ENCODE peak calls at places on chromosomes 7 and 10, in six cellular contexts. U is GM20000, E is AG04449, K is A549, M is mucosa of descending colon, D is BJ. O is an unnamed sample.

GRCh38 chr7:140304071-140304799 is 94.1 kb downstream of the SLC37A3 start:
- DNase-seq in U (peak), E (no peak), K (peak), M (no peak), D (no peak), O (no peak)

GRCh38 chr7:86760236-86760635 is 116.5 kb downstream of the GRM3 start:
- DNase-seq in U (no peak), E (no peak), K (no peak), M (no peak), D (no peak), O (no peak)

GRCh38 chr7:111232249-111233084 is 141.5 kb downstream of the LRRN3 start:
- DNase-seq in U (no peak), E (peak), K (peak), M (no peak), D (peak), O (no peak)

GRCh38 chr10:75038335-75038734 is 73.1 kb upstream of the SAMD8 start:
- DNase-seq in U (no peak), E (no peak), K (no peak), M (no peak), D (no peak), O (no peak)

GRCh38 chr10:68553138-68553537 is 7.0 kb upstream of the TET1 start:
- DNase-seq in U (no peak), E (no peak), K (no peak), M (no peak), D (no peak), O (no peak)

GRCh38 chr10:71748671-71749191 is 24.6 kb downstream of the VSIR start:
- DNase-seq in U (peak), E (no peak), K (no peak), M (peak), D (no peak), O (no peak)

GRCh38 chr7:119572132-119572531 is 700.8 kb upstream of the KCND2 start:
- DNase-seq in U (no peak), E (no peak), K (no peak), M (peak), D (no peak), O (no peak)

GRCh38 chr7:75623390-75624133 is 115.2 kb downstream of the HIP1 start:
- DNase-seq in U (no peak), E (no peak), K (no peak), M (no peak), D (no peak), O (no peak)

GRCh38 chr10:125002044-125002422 is 60.1 kb downstream of the ZRANB1 start:
- DNase-seq in U (peak), E (no peak), K (no peak), M (peak), D (no peak), O (no peak)

GRCh38 chr10:125001313-125002043 is 59.6 kb downstream of the ZRANB1 start:
- DNase-seq in U (no peak), E (no peak), K (no peak), M (peak), D (no peak), O (no peak)

GRCh38 chr10:124998624-124999291 is 56.8 kb downstream of the ZRANB1 start:
- DNase-seq in U (peak), E (no peak), K (no peak), M (peak), D (no peak), O (no peak)

GRCh38 chr10:124999433-125000365 is 57.8 kb downstream of the ZRANB1 start:
- DNase-seq in U (peak), E (peak), K (no peak), M (peak), D (no peak), O (no peak)

GRCh38 chr10:125000366-125001312 is 58.7 kb downstream of the ZRANB1 start:
- DNase-seq in U (peak), E (no peak), K (no peak), M (peak), D (no peak), O (no peak)
- TF ChIP-seq CTCF in U (no peak), E (peak), K (no peak), M (no peak), D (no peak), O (no peak)

GRCh38 chr7:31336202-31337035 is 4.1 kb downstream of the NEUROD6 start:
- DNase-seq in U (no peak), E (no peak), K (no peak), M (no peak), D (no peak), O (peak)
- TF ChIP-seq CTCF in U (no peak), E (no peak), K (peak), M (no peak), D (no peak), O (peak)

DNA sequence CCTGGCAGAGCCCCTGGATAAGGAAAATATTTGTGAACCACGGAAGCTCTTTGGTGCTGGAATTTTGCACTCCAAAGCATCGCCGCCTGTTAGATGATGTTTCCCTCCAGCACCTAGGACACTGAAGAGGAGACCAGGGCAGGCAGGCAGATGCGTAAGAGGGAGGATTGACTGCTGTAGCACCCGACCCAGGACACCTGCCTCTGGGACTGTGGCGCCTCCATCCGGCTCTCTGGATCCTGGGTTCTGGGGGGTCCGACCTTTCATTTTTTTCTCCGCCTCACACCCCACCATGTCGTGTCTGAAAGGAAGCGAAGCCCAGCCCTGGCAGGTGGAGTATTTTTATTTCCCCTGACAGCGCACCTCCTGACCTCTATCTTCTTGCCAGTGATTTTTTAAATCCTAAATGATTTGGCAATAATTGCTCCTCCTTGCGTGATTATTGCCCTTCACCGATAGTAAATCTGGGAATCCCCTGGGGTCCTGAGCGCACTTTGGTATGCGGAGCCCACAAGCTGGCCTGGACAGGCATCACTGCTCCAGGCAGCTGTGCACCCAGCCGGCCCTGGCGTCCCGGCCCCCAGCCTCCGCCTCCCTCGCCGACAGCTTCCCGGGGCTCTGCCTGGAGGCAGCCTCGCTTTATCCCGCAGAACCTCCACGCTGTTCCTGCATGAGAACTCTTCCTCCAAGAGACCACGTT is 48.4 kb downstream of the LHPP start:
- DNase-seq in U (no peak), E (no peak), K (no peak), M (peak), D (no peak), O (no peak)
- TF ChIP-seq CTCF in U (no peak), E (no peak), K (no peak), M (no peak), D (no peak), O (no peak)

DNA sequence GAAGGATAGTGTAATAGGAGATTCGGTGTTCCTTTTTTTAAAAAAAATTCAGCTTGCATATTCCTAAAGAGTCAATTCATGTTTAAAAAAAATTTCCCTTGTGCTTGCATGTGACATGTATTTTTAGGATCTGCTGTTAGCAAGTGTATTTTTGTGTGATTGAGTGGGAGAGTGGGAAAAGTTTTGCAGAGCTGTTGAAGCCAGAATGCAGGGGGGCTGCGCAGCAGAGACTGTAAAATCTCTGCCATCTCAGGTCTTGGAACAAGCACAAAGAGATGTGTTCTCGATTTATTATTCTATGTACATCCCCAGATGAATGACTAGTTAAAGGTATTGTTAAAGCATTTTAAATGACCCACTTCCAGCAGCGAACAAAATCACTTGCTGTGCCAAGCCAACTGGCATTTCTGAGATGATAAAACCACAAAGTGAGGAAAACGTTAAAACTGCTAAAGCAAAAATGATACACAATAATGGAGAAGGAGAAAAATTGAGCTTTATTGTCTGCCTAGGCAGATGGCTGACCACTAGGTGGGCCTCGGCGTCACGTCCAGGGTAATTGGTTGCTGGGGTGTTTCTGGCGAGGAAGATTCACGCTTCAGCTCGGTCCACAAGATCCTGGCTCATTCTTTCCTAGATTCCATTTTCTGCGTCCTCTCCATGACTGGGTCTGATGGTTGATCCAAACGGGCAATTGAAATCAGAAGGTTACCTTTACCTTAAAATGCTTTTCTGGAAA is 67.0 kb upstream of the ATRNL1 start:
- DNase-seq in U (no peak), E (no peak), K (no peak), M (no peak), D (no peak), O (no peak)
- TF ChIP-seq CTCF in U (no peak), E (no peak), K (no peak), M (no peak), D (no peak), O (peak)

DNA sequence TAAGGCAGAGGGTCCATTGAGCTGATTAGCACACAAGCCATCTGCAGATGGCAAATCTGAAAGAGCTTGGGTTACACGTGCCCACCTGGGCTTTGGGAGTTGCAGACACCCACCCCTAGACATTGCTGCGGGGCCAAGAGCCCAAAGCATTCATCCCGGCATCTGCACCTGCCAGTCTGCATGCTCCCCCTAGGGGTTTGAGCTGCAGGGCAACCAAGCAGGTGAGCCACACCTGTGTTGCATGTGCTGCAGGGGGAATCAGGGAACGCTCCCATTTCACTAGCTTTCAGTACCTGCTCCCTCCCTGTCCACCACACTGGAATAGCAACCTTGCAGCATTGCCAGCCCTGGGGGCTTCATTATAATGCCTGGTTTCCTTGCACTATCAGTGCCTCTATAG is 21.1 kb downstream of the C7orf33 start:
- DNase-seq in U (no peak), E (no peak), K (no peak), M (no peak), D (no peak), O (peak)
- TF ChIP-seq CTCF in U (no peak), E (no peak), K (no peak), M (no peak), D (no peak), O (peak)